ENCODE peak calls at places on chromosomes 7 and 10, in five cellular contexts. One of them, this sample, is unnamed.
A peak's percentile ranks its signal among the peaks of the same experiment; 100 is the strongest.

GRCh38 chr7:17787257-17787656 is 153.0 kb downstream of the SNX13 start:
- DNase-seq in IMR-90: no peak
- DNase-seq in suprapubic skin: no peak
- DNase-seq in right lobe of liver: no peak
- DNase-seq in lower lobe of right lung: no peak
- DNase-seq in this sample: no peak

GRCh38 chr7:152735443-152736004 is 24.0 kb upstream of the ACTR3B start:
- DNase-seq in IMR-90: peak; percentile 11
- DNase-seq in suprapubic skin: no peak
- DNase-seq in right lobe of liver: no peak
- DNase-seq in lower lobe of right lung: no peak
- DNase-seq in this sample: peak; percentile 22

GRCh38 chr7:121490309-121490708 is 94.2 kb upstream of the FAM3C start:
- DNase-seq in IMR-90: no peak
- DNase-seq in suprapubic skin: no peak
- DNase-seq in right lobe of liver: no peak
- DNase-seq in lower lobe of right lung: no peak
- DNase-seq in this sample: no peak

GRCh38 chr7:24549961-24550360 is 23.3 kb upstream of the PALS2 start:
- DNase-seq in IMR-90: no peak
- DNase-seq in suprapubic skin: no peak
- DNase-seq in right lobe of liver: no peak
- DNase-seq in lower lobe of right lung: no peak
- DNase-seq in this sample: no peak

GRCh38 chr10:90746829-90747228 is 111.0 kb downstream of the HTR7 start:
- DNase-seq in IMR-90: no peak
- DNase-seq in suprapubic skin: no peak
- DNase-seq in right lobe of liver: no peak
- DNase-seq in lower lobe of right lung: no peak
- DNase-seq in this sample: no peak

GRCh38 chr7:1906087-1906830 is 236.2 kb downstream of the ELFN1 start:
- DNase-seq in IMR-90: no peak
- DNase-seq in suprapubic skin: no peak
- DNase-seq in right lobe of liver: peak; percentile 28
- DNase-seq in lower lobe of right lung: peak; percentile 35
- DNase-seq in this sample: no peak

GRCh38 chr7:78220754-78221153 is 422.2 kb downstream of the PHTF2 start:
- DNase-seq in IMR-90: no peak
- DNase-seq in suprapubic skin: no peak
- DNase-seq in right lobe of liver: no peak
- DNase-seq in lower lobe of right lung: no peak
- DNase-seq in this sample: no peak

GRCh38 chr7:117818241-117818640 is 55.0 kb downstream of the CTTNBP2 start:
- DNase-seq in IMR-90: no peak
- DNase-seq in suprapubic skin: no peak
- DNase-seq in right lobe of liver: no peak
- DNase-seq in lower lobe of right lung: no peak
- DNase-seq in this sample: no peak

GRCh38 chr10:73517166-73517888 is 21.5 kb upstream of the PPP3CB start:
- DNase-seq in IMR-90: peak; percentile 51
- DNase-seq in suprapubic skin: no peak
- DNase-seq in right lobe of liver: no peak
- DNase-seq in lower lobe of right lung: no peak
- DNase-seq in this sample: no peak

GRCh38 chr10:77244746-77245145 is 392.9 kb downstream of the KCNMA1 start:
- DNase-seq in IMR-90: no peak
- DNase-seq in suprapubic skin: no peak
- DNase-seq in right lobe of liver: no peak
- DNase-seq in lower lobe of right lung: no peak
- DNase-seq in this sample: no peak

GRCh38 chr7:151345576-151345975 is 4.0 kb downstream of the NUB1 start:
- DNase-seq in IMR-90: no peak
- DNase-seq in suprapubic skin: no peak
- DNase-seq in right lobe of liver: no peak
- DNase-seq in lower lobe of right lung: no peak
- DNase-seq in this sample: no peak

GRCh38 chr7:151342811-151343210 is 1.2 kb downstream of the NUB1 start:
- DNase-seq in IMR-90: no peak
- DNase-seq in suprapubic skin: no peak
- DNase-seq in right lobe of liver: no peak
- DNase-seq in lower lobe of right lung: no peak
- DNase-seq in this sample: no peak

GRCh38 chr7:151342102-151342646 is 562 bp downstream of the NUB1 start:
- DNase-seq in IMR-90: no peak
- DNase-seq in suprapubic skin: no peak
- DNase-seq in right lobe of liver: no peak
- DNase-seq in lower lobe of right lung: no peak
- DNase-seq in this sample: no peak

GRCh38 chr7:151341357-151342101 is at the start of gene NUB1:
- DNase-seq in IMR-90: peak; percentile 74
- DNase-seq in suprapubic skin: peak; percentile 94
- DNase-seq in right lobe of liver: peak; percentile 96
- DNase-seq in lower lobe of right lung: peak; percentile 94
- DNase-seq in this sample: peak; percentile 90

GRCh38 chr7:151343516-151343915 is 1.9 kb downstream of the NUB1 start:
- DNase-seq in IMR-90: no peak
- DNase-seq in suprapubic skin: no peak
- DNase-seq in right lobe of liver: no peak
- DNase-seq in lower lobe of right lung: no peak
- DNase-seq in this sample: no peak
- TF ChIP-seq CTCF in IMR-90: no peak
- TF ChIP-seq CTCF in suprapubic skin: no peak
- TF ChIP-seq CTCF in right lobe of liver: no peak
- TF ChIP-seq CTCF in lower lobe of right lung: no peak
- TF ChIP-seq CTCF in this sample: no peak

DNA sequence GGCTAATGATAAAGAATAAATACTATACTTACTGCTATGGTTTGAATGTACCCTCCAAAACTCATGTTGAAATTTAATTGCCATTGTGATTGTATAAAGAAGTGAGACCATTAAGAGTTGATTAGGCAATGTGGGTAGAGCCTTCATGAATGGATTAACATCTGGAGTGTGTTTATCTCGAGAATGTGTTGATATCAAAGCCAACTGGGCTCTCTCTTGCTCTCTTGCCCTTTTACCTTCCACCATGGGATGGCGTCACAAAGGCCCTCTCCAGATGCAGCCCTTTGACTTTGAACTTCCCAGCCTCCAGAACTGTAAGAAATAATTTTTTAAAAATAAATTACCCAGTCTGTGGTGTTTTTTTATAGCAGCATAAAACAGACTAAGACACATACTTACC is 50.1 kb upstream of the GHITM start:
- DNase-seq in IMR-90: no peak
- DNase-seq in suprapubic skin: no peak
- DNase-seq in right lobe of liver: no peak
- DNase-seq in lower lobe of right lung: no peak
- DNase-seq in this sample: no peak
- H3K4me3 ChIP-seq in IMR-90: no peak overlapping the region
- H3K4me3 ChIP-seq in suprapubic skin: no peak overlapping the region
- H3K4me3 ChIP-seq in right lobe of liver: no peak overlapping the region
- H3K4me3 ChIP-seq in lower lobe of right lung: no peak overlapping the region
- H3K4me3 ChIP-seq in this sample: no peak overlapping the region

GRCh38 chr7:620885-621284 is 101.2 kb upstream of the PDGFA start:
- DNase-seq in IMR-90: no peak
- DNase-seq in suprapubic skin: no peak
- DNase-seq in right lobe of liver: no peak
- DNase-seq in lower lobe of right lung: no peak
- DNase-seq in this sample: no peak
- H3K27ac ChIP-seq in IMR-90: no peak overlapping the region
- H3K27ac ChIP-seq in suprapubic skin: no peak overlapping the region
- H3K27ac ChIP-seq in right lobe of liver: no peak overlapping the region
- H3K27ac ChIP-seq in lower lobe of right lung: no peak overlapping the region
- H3K27ac ChIP-seq in this sample: no peak overlapping the region

GRCh38 chr10:111098679-111099437 is 22.0 kb downstream of the ADRA2A start:
- DNase-seq in IMR-90: no peak
- DNase-seq in suprapubic skin: peak; percentile 40
- DNase-seq in right lobe of liver: no peak
- DNase-seq in lower lobe of right lung: no peak
- DNase-seq in this sample: no peak
- TF ChIP-seq CTCF in IMR-90: peak; percentile 10
- TF ChIP-seq CTCF in suprapubic skin: no peak
- TF ChIP-seq CTCF in right lobe of liver: no peak
- TF ChIP-seq CTCF in lower lobe of right lung: no peak
- TF ChIP-seq CTCF in this sample: no peak

GRCh38 chr10:104664205-104664604 is 23.1 kb downstream of the SORCS3 start:
- DNase-seq in IMR-90: no peak
- DNase-seq in suprapubic skin: no peak
- DNase-seq in right lobe of liver: no peak
- DNase-seq in lower lobe of right lung: no peak
- DNase-seq in this sample: no peak
- H3K4me3 ChIP-seq in IMR-90: no peak overlapping the region
- H3K4me3 ChIP-seq in suprapubic skin: no peak overlapping the region
- H3K4me3 ChIP-seq in right lobe of liver: no peak overlapping the region
- H3K4me3 ChIP-seq in lower lobe of right lung: no peak overlapping the region
- H3K4me3 ChIP-seq in this sample: no peak overlapping the region

DNA sequence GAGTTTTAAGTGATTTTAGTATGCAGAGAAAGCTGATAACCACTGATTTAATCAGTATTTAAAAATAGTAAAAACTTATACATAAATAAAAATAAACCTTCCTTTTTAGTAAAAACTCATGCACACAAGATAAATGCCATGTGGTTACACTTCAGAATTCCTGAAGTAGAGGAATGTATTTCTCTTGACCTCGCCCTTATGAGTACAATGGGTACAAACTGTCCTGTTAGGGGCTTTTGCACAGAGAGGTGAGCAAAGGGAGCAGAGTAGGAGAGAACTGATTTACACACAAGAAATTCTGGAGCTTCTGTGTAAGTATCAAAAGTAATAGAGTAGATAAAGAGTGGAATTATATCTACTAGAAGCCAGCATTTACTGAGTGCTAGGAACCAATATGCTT is 279.6 kb downstream of the PPP1R3A start:
- DNase-seq in IMR-90: no peak
- DNase-seq in suprapubic skin: no peak
- DNase-seq in right lobe of liver: no peak
- DNase-seq in lower lobe of right lung: no peak
- DNase-seq in this sample: no peak
- H3K27ac ChIP-seq in IMR-90: no peak overlapping the region
- H3K27ac ChIP-seq in suprapubic skin: no peak overlapping the region
- H3K27ac ChIP-seq in right lobe of liver: no peak overlapping the region
- H3K27ac ChIP-seq in lower lobe of right lung: no peak overlapping the region
- H3K27ac ChIP-seq in this sample: no peak overlapping the region

GRCh38 chr10:126568809-126569208 is 101.7 kb downstream of the C10orf90 start:
- DNase-seq in IMR-90: no peak
- DNase-seq in suprapubic skin: no peak
- DNase-seq in right lobe of liver: no peak
- DNase-seq in lower lobe of right lung: no peak
- DNase-seq in this sample: no peak

GRCh38 chr10:126570631-126571170 is 99.8 kb downstream of the C10orf90 start:
- DNase-seq in IMR-90: no peak
- DNase-seq in suprapubic skin: no peak
- DNase-seq in right lobe of liver: no peak
- DNase-seq in lower lobe of right lung: no peak
- DNase-seq in this sample: no peak

GRCh38 chr10:126576336-126576735 is 94.2 kb downstream of the C10orf90 start:
- DNase-seq in IMR-90: peak; percentile 12
- DNase-seq in suprapubic skin: no peak
- DNase-seq in right lobe of liver: no peak
- DNase-seq in lower lobe of right lung: no peak
- DNase-seq in this sample: no peak

GRCh38 chr10:126569513-126570447 is 100.7 kb downstream of the C10orf90 start:
- DNase-seq in IMR-90: peak; percentile 85
- DNase-seq in suprapubic skin: no peak
- DNase-seq in right lobe of liver: no peak
- DNase-seq in lower lobe of right lung: no peak
- DNase-seq in this sample: no peak

DNA sequence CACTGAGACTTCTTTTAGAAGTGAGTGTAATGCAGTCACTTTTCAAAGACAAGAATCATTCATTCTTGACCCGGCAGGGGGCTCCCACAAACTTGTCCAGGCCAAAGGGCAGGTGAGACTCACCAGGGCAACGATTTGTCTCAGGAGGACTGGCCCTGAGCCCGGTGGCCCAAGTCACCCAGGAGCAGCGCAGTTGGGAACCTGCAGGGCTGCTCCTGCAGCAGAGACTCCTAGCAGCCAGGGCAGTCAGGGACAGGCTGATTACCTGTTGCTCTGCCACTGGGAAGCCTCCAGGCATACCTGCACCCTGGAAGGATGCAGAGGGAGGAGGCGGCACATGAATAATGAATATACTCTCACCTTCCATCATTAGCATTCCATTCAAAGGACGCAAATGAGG is 99.3 kb downstream of the C10orf90 start:
- DNase-seq in IMR-90: no peak
- DNase-seq in suprapubic skin: no peak
- DNase-seq in right lobe of liver: no peak
- DNase-seq in lower lobe of right lung: no peak
- DNase-seq in this sample: no peak
- TF ChIP-seq CTCF in IMR-90: no peak
- TF ChIP-seq CTCF in suprapubic skin: no peak
- TF ChIP-seq CTCF in right lobe of liver: no peak
- TF ChIP-seq CTCF in lower lobe of right lung: no peak
- TF ChIP-seq CTCF in this sample: peak; percentile 14